ENCODE peak calls at places on chromosomes 16 and 17, in eight cellular contexts. One of them, this sample, is unnamed.

GRCh38 chr17:78241277-78242023 is 10.0 kb downstream of the TMEM235 start:
- DNase-seq in lung: no peak
- DNase-seq in body of pancreas: no peak
- DNase-seq in breast epithelium: no peak
- DNase-seq in cardiac fibroblast: peak
- DNase-seq in WTC11: no peak
- DNase-seq in HFFc6: peak
- DNase-seq in HCT116: peak
- DNase-seq in this sample: no peak

GRCh38 chr17:28612936-28613872 is 781 bp downstream of the RSKR start:
- DNase-seq in lung: no peak
- DNase-seq in body of pancreas: peak
- DNase-seq in breast epithelium: no peak
- DNase-seq in cardiac fibroblast: peak
- DNase-seq in WTC11: peak
- DNase-seq in HFFc6: no peak
- DNase-seq in HCT116: no peak
- DNase-seq in this sample: no peak

GRCh38 chr16:48450367-48450766 is 65.2 kb upstream of the SIAH1 start:
- DNase-seq in lung: no peak
- DNase-seq in body of pancreas: no peak
- DNase-seq in breast epithelium: no peak
- DNase-seq in cardiac fibroblast: peak
- DNase-seq in WTC11: no peak
- DNase-seq in HFFc6: no peak
- DNase-seq in HCT116: no peak
- DNase-seq in this sample: no peak

GRCh38 chr17:42819939-42820535 is 4.0 kb downstream of the BECN1 start:
- DNase-seq in lung: peak
- DNase-seq in body of pancreas: peak
- DNase-seq in breast epithelium: no peak
- DNase-seq in cardiac fibroblast: peak
- DNase-seq in WTC11: peak
- DNase-seq in HFFc6: peak
- DNase-seq in HCT116: peak
- DNase-seq in this sample: no peak

GRCh38 chr17:53092072-53092471 is 730.7 kb upstream of the KIF2B start:
- DNase-seq in lung: no peak
- DNase-seq in body of pancreas: no peak
- DNase-seq in breast epithelium: no peak
- DNase-seq in cardiac fibroblast: no peak
- DNase-seq in WTC11: no peak
- DNase-seq in HFFc6: no peak
- DNase-seq in HCT116: no peak
- DNase-seq in this sample: no peak

GRCh38 chr17:79051306-79051705 is 23.3 kb upstream of the ENGASE start:
- DNase-seq in lung: no peak
- DNase-seq in body of pancreas: no peak
- DNase-seq in breast epithelium: no peak
- DNase-seq in cardiac fibroblast: peak
- DNase-seq in WTC11: no peak
- DNase-seq in HFFc6: no peak
- DNase-seq in HCT116: no peak
- DNase-seq in this sample: no peak

GRCh38 chr17:67879662-67880061 is 54.4 kb downstream of the BPTF start:
- DNase-seq in lung: no peak
- DNase-seq in body of pancreas: no peak
- DNase-seq in breast epithelium: no peak
- DNase-seq in cardiac fibroblast: no peak
- DNase-seq in WTC11: no peak
- DNase-seq in HFFc6: no peak
- DNase-seq in HCT116: no peak
- DNase-seq in this sample: no peak

GRCh38 chr16:54166342-54166865 is 120.2 kb downstream of the IRX3 start:
- DNase-seq in lung: no peak
- DNase-seq in body of pancreas: no peak
- DNase-seq in breast epithelium: no peak
- DNase-seq in cardiac fibroblast: no peak
- DNase-seq in WTC11: no peak
- DNase-seq in HFFc6: no peak
- DNase-seq in HCT116: no peak
- DNase-seq in this sample: no peak

GRCh38 chr17:59914274-59914854 is 21.4 kb downstream of the RPS6KB1 start:
- DNase-seq in lung: no peak
- DNase-seq in body of pancreas: no peak
- DNase-seq in breast epithelium: no peak
- DNase-seq in cardiac fibroblast: peak
- DNase-seq in WTC11: no peak
- DNase-seq in HFFc6: peak
- DNase-seq in HCT116: peak
- DNase-seq in this sample: no peak

GRCh38 chr16:24771132-24771778 is 41.8 kb downstream of the TNRC6A start:
- DNase-seq in lung: no peak
- DNase-seq in body of pancreas: no peak
- DNase-seq in breast epithelium: no peak
- DNase-seq in cardiac fibroblast: peak
- DNase-seq in WTC11: no peak
- DNase-seq in HFFc6: peak
- DNase-seq in HCT116: no peak
- DNase-seq in this sample: no peak

GRCh38 chr17:41617136-41617535 is 4.6 kb upstream of the KRT16 start:
- DNase-seq in lung: no peak
- DNase-seq in body of pancreas: no peak
- DNase-seq in breast epithelium: no peak
- DNase-seq in cardiac fibroblast: no peak
- DNase-seq in WTC11: no peak
- DNase-seq in HFFc6: no peak
- DNase-seq in HCT116: no peak
- DNase-seq in this sample: no peak

DNA sequence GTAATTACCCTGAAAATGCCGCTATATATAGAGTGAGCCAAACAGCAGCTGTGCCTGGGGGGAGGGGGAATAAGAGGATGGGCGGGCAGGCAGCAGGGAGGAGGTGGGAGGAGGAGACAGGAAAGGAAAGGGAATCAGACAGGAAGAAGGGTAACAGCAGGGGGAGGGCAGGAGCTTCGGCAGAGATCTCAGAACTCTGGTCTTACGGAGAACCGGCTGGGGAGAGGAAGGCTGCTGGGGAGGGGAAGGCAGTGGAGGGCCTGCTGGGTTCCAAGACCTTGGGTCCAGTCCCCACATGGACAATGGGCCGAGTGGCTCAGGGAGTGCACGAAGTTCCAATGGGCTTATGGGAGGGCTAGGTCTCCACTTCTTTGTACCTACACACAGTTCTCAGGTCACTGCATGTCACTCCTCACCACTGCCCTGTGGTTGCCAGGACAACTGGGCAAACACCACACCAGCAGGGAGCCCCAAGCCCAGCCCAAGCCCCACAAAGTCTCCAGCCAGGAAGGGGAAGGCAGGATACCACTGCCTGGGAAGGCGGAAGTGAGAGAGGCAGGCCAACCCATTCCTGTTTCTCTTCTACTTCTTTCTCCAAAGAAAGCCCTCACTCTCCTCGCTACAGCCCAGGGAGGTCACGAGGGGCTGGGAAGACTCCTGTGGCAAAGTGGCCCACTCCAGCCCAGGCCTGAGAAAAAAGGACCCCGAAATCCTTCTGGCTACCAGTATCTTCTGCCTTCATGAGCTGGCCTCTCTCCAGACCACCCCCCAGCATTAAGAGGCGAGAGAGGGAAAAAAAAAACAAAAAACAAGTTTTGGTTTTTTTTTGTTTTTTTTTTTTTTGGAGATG is 25.3 kb downstream of the G6PC3 start:
- DNase-seq in lung: peak
- DNase-seq in body of pancreas: no peak
- DNase-seq in breast epithelium: no peak
- DNase-seq in cardiac fibroblast: peak
- DNase-seq in WTC11: peak
- DNase-seq in HFFc6: peak
- DNase-seq in HCT116: no peak
- DNase-seq in this sample: no peak
- TF ChIP-seq CTCF in lung: no peak
- TF ChIP-seq CTCF in body of pancreas: no peak
- TF ChIP-seq CTCF in breast epithelium: no peak
- TF ChIP-seq CTCF in cardiac fibroblast: peak
- TF ChIP-seq CTCF in WTC11: no peak
- TF ChIP-seq CTCF in HFFc6: peak
- TF ChIP-seq CTCF in HCT116: no peak
- TF ChIP-seq CTCF in this sample: no peak

GRCh38 chr16:66470556-66470955 is 43.5 kb downstream of the BEAN1 start:
- DNase-seq in lung: no peak
- DNase-seq in body of pancreas: no peak
- DNase-seq in breast epithelium: no peak
- DNase-seq in cardiac fibroblast: no peak
- DNase-seq in WTC11: no peak
- DNase-seq in HFFc6: no peak
- DNase-seq in HCT116: no peak
- DNase-seq in this sample: no peak

GRCh38 chr16:66471264-66471663 is 44.2 kb downstream of the BEAN1 start:
- DNase-seq in lung: no peak
- DNase-seq in body of pancreas: no peak
- DNase-seq in breast epithelium: no peak
- DNase-seq in cardiac fibroblast: no peak
- DNase-seq in WTC11: no peak
- DNase-seq in HFFc6: no peak
- DNase-seq in HCT116: no peak
- DNase-seq in this sample: no peak

GRCh38 chr16:66472961-66473610 is 46.0 kb downstream of the BEAN1 start:
- DNase-seq in lung: no peak
- DNase-seq in body of pancreas: no peak
- DNase-seq in breast epithelium: no peak
- DNase-seq in cardiac fibroblast: no peak
- DNase-seq in WTC11: no peak
- DNase-seq in HFFc6: no peak
- DNase-seq in HCT116: no peak
- DNase-seq in this sample: no peak

GRCh38 chr16:66469932-66470546 is 42.9 kb downstream of the BEAN1 start:
- DNase-seq in lung: no peak
- DNase-seq in body of pancreas: no peak
- DNase-seq in breast epithelium: no peak
- DNase-seq in cardiac fibroblast: no peak
- DNase-seq in WTC11: no peak
- DNase-seq in HFFc6: no peak
- DNase-seq in HCT116: no peak
- DNase-seq in this sample: no peak

GRCh38 chr16:66471696-66472393 is 44.8 kb downstream of the BEAN1 start:
- DNase-seq in lung: no peak
- DNase-seq in body of pancreas: no peak
- DNase-seq in breast epithelium: no peak
- DNase-seq in cardiac fibroblast: no peak
- DNase-seq in WTC11: no peak
- DNase-seq in HFFc6: no peak
- DNase-seq in HCT116: no peak
- DNase-seq in this sample: no peak
- TF ChIP-seq CTCF in lung: no peak
- TF ChIP-seq CTCF in body of pancreas: no peak
- TF ChIP-seq CTCF in breast epithelium: no peak
- TF ChIP-seq CTCF in cardiac fibroblast: no peak
- TF ChIP-seq CTCF in WTC11: no peak
- TF ChIP-seq CTCF in HFFc6: no peak
- TF ChIP-seq CTCF in HCT116: no peak
- TF ChIP-seq CTCF in this sample: no peak

DNA sequence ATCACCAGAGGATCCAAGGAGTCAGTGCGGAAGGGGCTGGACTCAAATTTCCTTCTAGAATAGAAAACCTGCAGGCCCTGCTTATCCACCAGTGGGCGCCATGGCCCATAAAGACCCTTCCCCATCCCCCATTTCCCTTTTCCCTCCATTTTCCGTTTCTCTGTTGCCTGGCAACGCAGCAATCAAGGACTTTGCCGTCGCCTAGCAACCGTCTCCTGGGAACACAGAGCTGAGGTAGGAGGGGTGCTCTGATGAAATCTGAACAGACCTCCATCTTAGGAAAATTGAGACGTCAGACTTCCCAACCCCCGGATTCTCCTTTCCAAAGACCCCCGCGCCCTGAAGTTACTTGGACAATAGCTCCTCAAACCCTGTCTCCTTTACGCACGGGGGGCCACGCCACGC is 5.7 kb downstream of the DLG4 start:
- DNase-seq in lung: no peak
- DNase-seq in body of pancreas: peak
- DNase-seq in breast epithelium: no peak
- DNase-seq in cardiac fibroblast: peak
- DNase-seq in WTC11: peak
- DNase-seq in HFFc6: peak
- DNase-seq in HCT116: peak
- DNase-seq in this sample: peak
- TF ChIP-seq CTCF in lung: no peak
- TF ChIP-seq CTCF in body of pancreas: peak
- TF ChIP-seq CTCF in breast epithelium: no peak
- TF ChIP-seq CTCF in cardiac fibroblast: peak
- TF ChIP-seq CTCF in WTC11: peak
- TF ChIP-seq CTCF in HFFc6: peak
- TF ChIP-seq CTCF in HCT116: no peak
- TF ChIP-seq CTCF in this sample: peak

GRCh38 chr16:495127-495748 is 32.3 kb upstream of the CAPN15 start:
- DNase-seq in lung: no peak
- DNase-seq in body of pancreas: peak
- DNase-seq in breast epithelium: no peak
- DNase-seq in cardiac fibroblast: peak
- DNase-seq in WTC11: peak
- DNase-seq in HFFc6: peak
- DNase-seq in HCT116: no peak
- DNase-seq in this sample: no peak
- TF ChIP-seq CTCF in lung: no peak
- TF ChIP-seq CTCF in body of pancreas: peak
- TF ChIP-seq CTCF in breast epithelium: no peak
- TF ChIP-seq CTCF in cardiac fibroblast: peak
- TF ChIP-seq CTCF in WTC11: no peak
- TF ChIP-seq CTCF in HFFc6: peak
- TF ChIP-seq CTCF in HCT116: no peak
- TF ChIP-seq CTCF in this sample: peak

This sample was measured in type B pancreatic cell.